ENCODE peak calls at places on chromosomes 11 and 22, in seven cellular contexts. R is PC-3, E is GM23248, M is MM.1S, K is SK-N-SH, I is GM23338, X is neural progenitor cell. F is an unnamed sample.
A peak's percentile ranks its signal among the peaks of the same experiment; 100 is the strongest.

GRCh38 chr22:17842386-17842785 is 68.1 kb upstream of the BID start:
- DNase-seq in K (no peak), E (no peak), R (no peak), M (peak; percentile 81), I (no peak), X (no peak), F (no peak)

GRCh38 chr11:126414615-126415014 is 59.1 kb downstream of the ST3GAL4 start:
- DNase-seq in I (no peak), R (peak; percentile 35), X (no peak), E (peak; percentile 8), M (no peak), K (no peak), F (peak; percentile 69)

GRCh38 chr22:49213731-49214352 is 613.8 kb downstream of the BRD1 start:
- DNase-seq in R (no peak), I (no peak), M (no peak), K (no peak), X (no peak), E (no peak), F (no peak)

GRCh38 chr11:132137981-132138313 is 767.5 kb downstream of the NTM start:
- DNase-seq in R (peak; percentile 14), M (no peak), I (no peak), E (no peak), K (no peak), X (no peak), F (no peak)

GRCh38 chr11:78069465-78069864 is 5.8 kb downstream of the THRSP start:
- DNase-seq in M (no peak), X (no peak), K (no peak), E (no peak), R (no peak), I (no peak), F (no peak)

GRCh38 chr11:65437436-65438227 is 15.0 kb downstream of the NEAT1 start:
- DNase-seq in X (no peak), I (no peak), M (no peak), K (no peak), R (no peak), E (peak; percentile 44), F (no peak)

GRCh38 chr22:32044477-32044876 is 1.4 kb downstream of the SLC5A1 start:
- DNase-seq in E (no peak), X (no peak), M (no peak), I (no peak), R (no peak), K (no peak), F (no peak)

GRCh38 chr11:84430661-84431060 is 1144.5 kb upstream of the CCDC90B start:
- DNase-seq in I (peak; percentile 33), K (no peak), R (peak; percentile 27), E (no peak), M (peak; percentile 16), X (peak; percentile 23), F (peak; percentile 19)

GRCh38 chr11:119478711-119479285 is 55.8 kb upstream of the THY1 start:
- DNase-seq in K (no peak), I (peak; percentile 37), M (no peak), R (no peak), X (no peak), E (no peak), F (no peak)

GRCh38 chr11:1744137-1744878 is 6.1 kb downstream of the IFITM10 start:
- DNase-seq in E (peak; percentile 19), X (no peak), R (no peak), M (no peak), K (peak; percentile 63), I (no peak), F (no peak)

GRCh38 chr11:112499908-112500204 is 239.2 kb upstream of the PLET1 start:
- DNase-seq in X (no peak), K (no peak), M (no peak), I (peak; percentile 12), R (no peak), E (no peak), F (no peak)

GRCh38 chr11:79054636-79055035 is 386.2 kb downstream of the TENM4 start:
- DNase-seq in I (no peak), M (no peak), K (no peak), R (peak; percentile 65), X (no peak), E (peak; percentile 25), F (no peak)

GRCh38 chr11:36431429-36432092 is 78.5 kb downstream of the TRAF6 start:
- DNase-seq in X (peak; percentile 10), E (peak; percentile 98), I (no peak), M (no peak), R (peak; percentile 87), K (no peak), F (peak; percentile 82)

GRCh38 chr11:118530683-118531596 is at the start of gene TMEM25:
- DNase-seq in I (peak; percentile 86), M (peak; percentile 12), X (peak; percentile 87), R (peak; percentile 79), E (peak; percentile 64), K (peak; percentile 96), F (no peak)

GRCh38 chr11:93974759-93975158 is 46.4 kb upstream of the HEPHL1 start:
- DNase-seq in I (no peak), K (no peak), R (no peak), E (no peak), X (no peak), M (no peak), F (no peak)

GRCh38 chr11:115612331-115612730 is 108.1 kb upstream of the CADM1 start:
- DNase-seq in K (no peak), X (peak; percentile 43), E (peak; percentile 16), M (no peak), I (peak; percentile 73), R (no peak), F (no peak)

GRCh38 chr11:127737499-127737898 is 736.9 kb upstream of the KIRREL3 start:
- DNase-seq in M (no peak), R (no peak), I (no peak), X (no peak), E (no peak), K (no peak), F (no peak)

GRCh38 chr22:27133951-27134664 is 476.7 kb downstream of the MIAT start:
- DNase-seq in R (peak; percentile 43), E (peak; percentile 96), K (no peak), X (no peak), M (no peak), I (no peak), F (peak; percentile 88)

GRCh38 chr11:95231126-95231880 is at the start of gene SESN3:
- DNase-seq in I (peak; percentile 99), X (peak; percentile 100), E (peak; percentile 100), K (peak; percentile 93), R (peak; percentile 96), M (peak; percentile 99), F (peak; percentile 91)

GRCh38 chr11:95229199-95230053 is 1.6 kb downstream of the SESN3 start:
- DNase-seq in I (peak; percentile 28), X (no peak), M (peak; percentile 21), K (peak; percentile 14), E (peak; percentile 52), R (no peak), F (no peak)

GRCh38 chr11:95228081-95228859 is 2.7 kb downstream of the SESN3 start:
- DNase-seq in E (peak; percentile 60), K (no peak), I (no peak), M (no peak), X (no peak), R (peak; percentile 29), F (no peak)

GRCh38 chr11:95231881-95232605 is 1.0 kb upstream of the SESN3 start:
- DNase-seq in R (no peak), E (peak; percentile 82), X (peak; percentile 87), K (peak; percentile 61), M (peak; percentile 75), I (peak; percentile 85), F (no peak)

DNA sequence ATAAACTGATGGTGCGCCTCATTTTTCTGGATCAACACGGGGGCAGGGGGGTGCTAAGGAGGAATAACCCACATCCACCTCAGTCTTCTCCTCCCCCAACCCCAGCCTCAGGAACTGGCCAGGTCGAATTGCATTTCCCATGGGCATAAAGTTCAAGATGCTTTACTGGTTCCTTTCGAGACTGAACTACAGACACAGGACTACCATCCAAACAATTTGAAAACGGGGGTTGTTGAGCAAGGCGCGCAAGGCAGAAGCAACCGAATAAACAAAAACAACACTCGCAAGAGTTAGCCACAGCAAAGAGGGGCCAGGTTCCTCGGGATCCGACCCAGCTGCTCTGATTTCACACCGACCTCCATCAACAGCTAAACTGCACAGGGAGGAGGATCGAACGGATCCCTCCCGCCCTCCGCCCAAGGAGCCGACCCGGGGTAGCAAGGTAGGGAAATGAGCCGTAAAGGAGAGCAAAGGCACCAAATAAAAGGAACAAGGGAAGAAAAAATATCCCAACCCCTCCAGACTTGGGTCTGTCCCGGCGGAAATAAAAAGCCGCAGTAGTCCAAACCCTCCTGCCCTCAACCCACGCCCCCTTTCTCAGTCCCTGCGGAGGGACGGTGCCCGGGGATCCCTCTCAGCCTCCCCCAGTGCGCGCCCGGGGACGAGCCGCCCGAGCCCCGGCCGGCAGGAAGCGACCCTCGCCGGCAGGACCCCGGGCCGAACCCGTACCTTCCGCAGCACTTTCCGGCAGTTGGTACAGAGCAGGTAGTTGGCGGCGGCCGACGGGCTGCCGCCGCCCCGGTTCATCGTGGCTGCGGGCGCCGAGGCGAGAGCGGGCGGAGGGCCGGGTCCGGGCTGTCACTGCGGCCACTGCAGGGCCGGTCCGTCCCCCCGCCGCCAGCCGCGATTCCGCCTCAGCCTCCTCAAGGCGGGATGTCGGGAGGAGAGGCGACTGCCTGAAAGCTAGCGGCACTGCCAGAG is 658 bp downstream of the SESN3 start:
- DNase-seq in R (no peak), I (peak; percentile 51), E (peak; percentile 55), X (peak; percentile 53), K (no peak), M (peak; percentile 34), F (no peak)
- H2AFZ ChIP-seq in R (peak overlapping the region; percentile 66), I (peak overlapping the region; percentile 0), E (peak overlapping the region; percentile 89), X (no peak overlapping the region), K (peak overlapping the region; percentile 73), M (peak overlapping the region; percentile 86), F (peak overlapping the region; percentile 66)

DNA sequence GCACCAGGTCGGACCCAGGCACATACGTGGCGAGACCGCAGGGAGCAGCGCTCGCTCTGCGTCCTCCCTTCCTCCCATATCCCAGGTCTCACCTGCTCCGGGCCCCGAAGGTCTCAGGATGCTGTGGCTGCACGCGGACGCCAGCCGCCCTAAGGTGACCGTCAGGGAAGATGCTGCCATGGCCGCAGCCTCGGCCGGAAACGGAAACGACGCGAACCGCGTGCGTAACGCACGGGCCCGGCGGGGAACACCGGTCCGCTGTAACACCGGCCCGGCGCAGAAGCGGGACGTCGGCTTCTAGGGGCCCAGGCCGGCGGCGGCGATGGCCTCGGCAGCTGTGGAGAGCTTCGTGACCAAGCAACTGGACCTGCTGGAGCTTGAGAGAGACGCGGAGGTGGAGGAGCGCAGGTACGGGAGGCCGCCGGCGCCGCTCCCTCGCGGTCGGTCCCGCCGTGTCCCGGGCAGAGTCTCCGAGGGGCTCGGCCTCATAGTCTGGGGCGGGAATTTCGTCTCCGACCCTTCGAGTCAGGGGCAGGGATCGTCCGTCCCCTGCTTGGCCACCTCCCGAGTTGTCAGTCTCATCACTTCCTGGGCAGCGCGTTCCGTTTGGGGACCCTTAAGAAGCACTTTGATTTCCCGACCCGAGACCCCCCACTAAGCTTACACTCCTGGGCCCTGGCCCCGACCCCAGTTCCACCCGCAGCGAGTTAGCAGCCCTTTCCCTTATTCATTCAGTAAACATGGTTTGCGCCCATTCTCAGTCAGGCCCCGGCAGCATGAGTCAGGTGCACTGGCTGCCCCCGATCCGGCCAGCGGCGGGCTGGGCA is at the start of the genes IGHMBP2 and MRPL21:
- DNase-seq in I (peak; percentile 93), M (peak; percentile 75), K (peak; percentile 95), R (peak; percentile 94), X (peak; percentile 94), E (peak; percentile 96), F (peak; percentile 70)
- H3F3A ChIP-seq in I (peaks cover 3% of the 10 kb centered on the region), M (no peaks in the 10 kb centered on the region), K (no peaks in the 10 kb centered on the region), R (no peaks in the 10 kb centered on the region), X (no peaks in the 10 kb centered on the region), E (peaks cover 4% of the 10 kb centered on the region), F (peaks cover 3% of the 10 kb centered on the region)

GRCh38 chr11:47631473-47631872 is 10.9 kb downstream of the MTCH2 start:
- DNase-seq in E (no peak), M (no peak), X (no peak), K (no peak), R (no peak), I (no peak), F (no peak)
- H2AFZ ChIP-seq in E (no peak overlapping the region), M (no peak overlapping the region), X (no peak overlapping the region), K (no peak overlapping the region), R (no peak overlapping the region), I (no peak overlapping the region), F (no peak overlapping the region)

GRCh38 chr22:50445880-50446707 is 28.7 kb downstream of the SBF1 start:
- DNase-seq in M (no peak), R (no peak), K (peak; percentile 73), X (no peak), I (no peak), E (no peak), F (no peak)
- H3F3A ChIP-seq in M (peaks cover 4% of the 10 kb centered on the region), R (no peaks in the 10 kb centered on the region), K (peaks cover 12% of the 10 kb centered on the region), X (peaks cover 13% of the 10 kb centered on the region), I (peaks cover 7% of the 10 kb centered on the region), E (peaks cover under 1% of the 10 kb centered on the region), F (peaks cover 83% of the 10 kb centered on the region)